ENCODE peak calls at places on chromosome 1, in eight cellular contexts. S is effector memory CD4-positive, alpha-beta T cell; Z is MM.1S; B is transverse colon; W is fibroblast of lung; P is Karpas-422; L is CD8-positive, alpha-beta T cell; F is adipocyte. N is an unnamed sample.

GRCh38 chr1:30407862-30408580 is 315.4 kb downstream of the MATN1 start:
- DNase-seq in P (no peak), L (no peak), S (no peak), B (no peak), W (no peak), Z (no peak), F (no peak), N (no peak)

GRCh38 chr1:156126043-156126700 is 11.7 kb downstream of the LMNA start:
- DNase-seq in F (peak; percentile 98), Z (no peak), B (peak; percentile 82), W (peak; percentile 98), P (peak; percentile 87), L (peak; percentile 39), S (peak; percentile 76), N (peak; percentile 44)

GRCh38 chr1:175192630-175193338 is at the start of gene KIAA0040:
- DNase-seq in F (peak; percentile 57), Z (peak; percentile 87), S (peak; percentile 62), W (no peak), L (peak; percentile 27), P (peak; percentile 89), B (peak; percentile 83), N (peak; percentile 40)

GRCh38 chr1:3075666-3076387 is 6.8 kb downstream of the PRDM16 start:
- DNase-seq in F (no peak), W (no peak), P (no peak), Z (no peak), L (no peak), S (no peak), B (no peak), N (no peak)

GRCh38 chr1:58457023-58457635 is 89.4 kb downstream of the OMA1 start:
- DNase-seq in B (no peak), W (no peak), P (no peak), Z (no peak), S (no peak), L (no peak), F (peak; percentile 15), N (no peak)

GRCh38 chr1:47871799-47872353 is 125.3 kb downstream of the TRABD2B start:
- DNase-seq in W (no peak), Z (no peak), S (no peak), F (no peak), P (no peak), B (no peak), L (no peak), N (no peak)

GRCh38 chr1:87084247-87084836 is 169.9 kb downstream of the HS2ST1 start:
- DNase-seq in F (peak; percentile 85), B (no peak), L (no peak), S (no peak), Z (peak; percentile 70), P (peak; percentile 79), W (peak; percentile 78), N (no peak)

GRCh38 chr1:74426208-74426932 is 86.0 kb downstream of the LRRC53 start:
- DNase-seq in F (peak; percentile 26), Z (peak; percentile 27), P (peak; percentile 47), B (no peak), W (peak; percentile 0), L (no peak), S (no peak), N (no peak)

GRCh38 chr1:62735491-62736171 is 47.4 kb upstream of the DOCK7 start:
- DNase-seq in S (no peak), L (no peak), Z (no peak), P (no peak), B (no peak), W (peak; percentile 49), F (peak; percentile 71), N (no peak)

GRCh38 chr1:235266325-235266724 is 61.7 kb downstream of the ARID4B start:
- DNase-seq in P (no peak), S (no peak), L (no peak), Z (no peak), F (peak; percentile 15), W (no peak), B (no peak), N (no peak)

GRCh38 chr1:16967095-16967567 is 13.3 kb downstream of the MFAP2 start:
- DNase-seq in S (no peak), W (peak; percentile 63), L (no peak), P (no peak), B (no peak), Z (no peak), F (peak; percentile 86), N (no peak)

GRCh38 chr1:179599623-179600249 is 8.1 kb downstream of the TDRD5 start:
- DNase-seq in L (no peak), Z (peak; percentile 74), P (peak; percentile 74), W (peak; percentile 27), B (peak; percentile 35), S (no peak), F (peak; percentile 43), N (no peak)

GRCh38 chr1:151829352-151830046 is 2.1 kb downstream of the RORC start:
- DNase-seq in S (no peak), F (no peak), Z (no peak), B (no peak), L (no peak), P (no peak), W (no peak), N (no peak)

GRCh38 chr1:198543670-198544260 is 3.3 kb upstream of the ATP6V1G3 start:
- DNase-seq in Z (no peak), W (no peak), S (no peak), L (no peak), F (no peak), P (peak; percentile 88), B (no peak), N (no peak)

GRCh38 chr1:20485527-20486456 is at the start of gene CAMK2N1:
- DNase-seq in F (peak; percentile 91), P (no peak), Z (no peak), B (peak; percentile 86), L (peak; percentile 52), W (peak; percentile 76), S (peak; percentile 36), N (peak; percentile 26)

GRCh38 chr1:48061162-48062136 is 64.3 kb upstream of the TRABD2B start:
- DNase-seq in S (no peak), P (peak; percentile 84), L (no peak), F (peak; percentile 77), W (peak; percentile 55), Z (peak; percentile 49), B (peak; percentile 43), N (no peak)

GRCh38 chr1:150931773-150932172 is 5.6 kb downstream of the SETDB1 start:
- DNase-seq in L (no peak), B (no peak), W (peak; percentile 39), S (no peak), F (peak; percentile 3), P (peak; percentile 72), Z (no peak), N (peak; percentile 41)

GRCh38 chr1:93448983-93449805 is 1.3 kb downstream of the FNBP1L start:
- DNase-seq in L (no peak), S (no peak), B (peak; percentile 70), Z (no peak), F (peak; percentile 74), P (no peak), W (peak; percentile 56), N (no peak)

GRCh38 chr1:32234792-32235191 is 12.2 kb upstream of the FAM167B start:
- DNase-seq in S (no peak), Z (no peak), L (no peak), B (no peak), F (no peak), W (no peak), P (peak; percentile 79), N (no peak)

GRCh38 chr1:157314408-157314807 is 176.2 kb upstream of the ETV3 start:
- DNase-seq in S (no peak), F (no peak), P (no peak), L (no peak), W (no peak), Z (no peak), B (no peak), N (no peak)

GRCh38 chr1:225290244-225290643 is 137.6 kb downstream of the LBR start:
- DNase-seq in S (no peak), B (no peak), L (no peak), W (no peak), Z (no peak), P (no peak), F (no peak), N (no peak)

GRCh38 chr1:165697881-165698842 is at the start of gene ALDH9A1:
- DNase-seq in F (peak; percentile 93), B (peak; percentile 93), L (peak; percentile 79), P (peak; percentile 94), S (peak; percentile 81), W (peak; percentile 80), Z (peak; percentile 91), N (peak; percentile 89)
- H3K4me1 ChIP-seq in F (peaks cover 26% of the 10 kb centered on the region), B (peaks cover 26% of the 10 kb centered on the region), L (peaks cover 25% of the 10 kb centered on the region), P (peaks cover 16% of the 10 kb centered on the region), S (peaks cover 5% of the 10 kb centered on the region), W (no peaks in the 10 kb centered on the region), Z (peaks cover 10% of the 10 kb centered on the region), N (peaks cover 18% of the 10 kb centered on the region)

GRCh38 chr1:8420318-8420717 is 102.4 kb downstream of the SLC45A1 start:
- DNase-seq in P (no peak), Z (no peak), W (no peak), B (peak; percentile 55), L (no peak), F (no peak), S (no peak), N (no peak)
- H3K4me3 ChIP-seq in P (peak overlapping the region; percentile 77), Z (no peak overlapping the region), W (peak overlapping the region; percentile 91), B (peak overlapping the region; percentile 97), L (no peak overlapping the region), F (peak overlapping the region; percentile 97), S (peak overlapping the region; percentile 94), N (peak overlapping the region; percentile 96)

GRCh38 chr1:214658175-214658574 is 55.2 kb downstream of the CENPF start:
- DNase-seq in S (no peak), P (no peak), W (no peak), Z (no peak), L (no peak), F (no peak), B (no peak), N (no peak)
- H3K36me3 ChIP-seq in S (no peaks in the 10 kb centered on the region), P (peaks cover 69% of the 10 kb centered on the region), W (peaks cover 8% of the 10 kb centered on the region), Z (peaks cover 27% of the 10 kb centered on the region), L (no peaks in the 10 kb centered on the region), F (no peaks in the 10 kb centered on the region), B (no peaks in the 10 kb centered on the region), N (no peaks in the 10 kb centered on the region)

GRCh38 chr1:206705744-206706297 is 21.1 kb downstream of the MAPKAPK2 start:
- DNase-seq in F (no peak), W (no peak), L (no peak), P (no peak), B (no peak), S (no peak), Z (no peak), N (no peak)

GRCh38 chr1:206708058-206708457 is 23.4 kb downstream of the MAPKAPK2 start:
- DNase-seq in Z (peak; percentile 61), S (no peak), B (peak; percentile 51), P (no peak), F (no peak), W (no peak), L (no peak), N (no peak)

GRCh38 chr1:206705187-206705586 is 20.5 kb downstream of the MAPKAPK2 start:
- DNase-seq in Z (no peak), S (no peak), F (peak; percentile 75), W (peak; percentile 79), P (no peak), B (no peak), L (no peak), N (no peak)

GRCh38 chr1:206706298-206706791 is 21.6 kb downstream of the MAPKAPK2 start:
- DNase-seq in P (no peak), W (peak; percentile 88), L (no peak), F (peak; percentile 61), S (no peak), B (no peak), Z (no peak), N (no peak)

DNA sequence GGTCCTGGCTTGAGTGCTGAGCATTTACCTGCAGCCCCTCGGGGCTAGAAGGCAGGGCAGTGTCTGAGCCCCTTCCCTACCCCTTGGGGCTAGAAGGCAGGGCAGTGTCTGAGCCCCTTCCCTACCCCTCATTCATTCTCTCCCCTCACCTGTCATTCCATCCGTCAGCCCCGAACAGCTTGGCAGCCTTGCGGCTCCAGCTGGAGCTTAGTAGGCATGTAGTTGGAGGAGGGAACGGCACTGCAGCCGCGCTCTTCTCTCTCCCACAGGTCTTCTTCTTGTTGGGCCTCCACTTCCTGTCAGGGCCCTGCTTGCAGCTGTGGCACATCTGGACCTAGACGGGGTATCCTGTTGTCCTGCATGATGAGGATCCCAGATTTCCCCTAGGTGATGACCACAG is 22.1 kb downstream of the MAPKAPK2 start:
- DNase-seq in L (no peak), W (no peak), F (no peak), S (no peak), B (no peak), P (no peak), Z (no peak), N (no peak)
- H3K4me1 ChIP-seq in L (peaks cover 72% of the 10 kb centered on the region), W (peaks cover 50% of the 10 kb centered on the region), F (peaks cover 76% of the 10 kb centered on the region), S (peaks cover 58% of the 10 kb centered on the region), B (peaks cover 66% of the 10 kb centered on the region), P (peaks cover 37% of the 10 kb centered on the region), Z (peaks cover 32% of the 10 kb centered on the region), N (peaks cover 55% of the 10 kb centered on the region)